ENCODE peak calls at places on chromosomes 3 and 15, in six cellular contexts. T, H, S, J, A and I are unnamed samples.

GRCh38 chr3:102180291-102180931 is 254.4 kb upstream of the ZPLD1 start:
- DNase-seq in T (no peak), A (no peak), J (no peak), S (peak), H (peak), I (no peak)

GRCh38 chr3:143634991-143635390 is 213.3 kb downstream of the SLC9A9 start:
- DNase-seq in J (no peak), A (no peak), S (no peak), H (no peak), T (no peak), I (no peak)

GRCh38 chr3:171875923-171876412 is 32.8 kb downstream of the TMEM212 start:
- DNase-seq in A (no peak), T (no peak), J (no peak), S (peak), H (peak), I (no peak)

GRCh38 chr15:101206173-101206572 is 45.7 kb downstream of the CHSY1 start:
- DNase-seq in A (no peak), J (no peak), H (peak), S (no peak), T (peak), I (no peak)

GRCh38 chr3:37197810-37198371 is 23.5 kb upstream of the LRRFIP2 start:
- DNase-seq in T (no peak), J (no peak), S (no peak), H (no peak), A (no peak), I (peak)

GRCh38 chr3:81173514-81173913 is 587.9 kb downstream of the GBE1 start:
- DNase-seq in T (no peak), A (no peak), H (no peak), S (peak), J (no peak), I (no peak)

GRCh38 chr3:179882322-179882721 is 154.4 kb downstream of the PEX5L start:
- DNase-seq in A (no peak), S (no peak), T (no peak), H (no peak), J (no peak), I (no peak)

GRCh38 chr3:56966509-56966908 is 94.0 kb upstream of the SPATA12 start:
- DNase-seq in H (no peak), T (no peak), A (no peak), J (no peak), S (no peak), I (no peak)

GRCh38 chr15:73927476-73928240 is 1.4 kb downstream of the LOXL1 start:
- DNase-seq in J (peak), H (peak), T (no peak), S (peak), A (peak), I (peak)

GRCh38 chr3:108117245-108117644 is 26.4 kb upstream of the CD47 start:
- DNase-seq in S (no peak), J (no peak), A (no peak), H (no peak), T (no peak), I (no peak)

GRCh38 chr3:181458857-181459256 is 252.9 kb upstream of the SOX2 start:
- DNase-seq in S (no peak), H (no peak), A (peak), T (no peak), J (no peak), I (no peak)

GRCh38 chr15:77716632-77717343 is 84.1 kb upstream of the LINGO1 start:
- DNase-seq in T (no peak), J (no peak), H (no peak), A (no peak), S (no peak), I (no peak)

GRCh38 chr3:108118038-108118727 is 27.4 kb upstream of the CD47 start:
- DNase-seq in A (no peak), H (no peak), T (no peak), S (no peak), J (no peak), I (no peak)

GRCh38 chr15:52134502-52135144 is 22.0 kb upstream of the BCL2L10 start:
- DNase-seq in T (no peak), A (no peak), J (peak), H (no peak), S (no peak), I (no peak)

GRCh38 chr3:16104161-16104560 is 70.3 kb upstream of the GALNT15 start:
- DNase-seq in J (no peak), S (no peak), T (no peak), A (no peak), H (no peak), I (no peak)

GRCh38 chr15:63587527-63587926 is 9.7 kb upstream of the FBXL22 start:
- DNase-seq in S (peak), J (no peak), A (no peak), H (no peak), T (no peak), I (no peak)

GRCh38 chr3:58628823-58629562 is 37.6 kb downstream of the FAM3D start:
- DNase-seq in H (peak), J (no peak), T (no peak), A (peak), S (no peak), I (no peak)

GRCh38 chr3:126158016-126158911 is 22.1 kb downstream of the ALDH1L1 start:
- DNase-seq in J (no peak), H (no peak), A (no peak), S (no peak), T (no peak), I (no peak)

GRCh38 chr3:170007031-170007663 is 30.6 kb upstream of the GPR160 start:
- DNase-seq in J (peak), S (no peak), H (peak), T (no peak), A (peak), I (no peak)

GRCh38 chr3:194686816-194687637 is 1.3 kb downstream of the FAM43A start:
- DNase-seq in T (no peak), H (peak), S (no peak), A (peak), J (peak), I (no peak)

GRCh38 chr3:59609967-59610366 is 560.1 kb upstream of the CFAP20DC start:
- DNase-seq in A (no peak), J (peak), H (peak), S (no peak), T (peak), I (no peak)

GRCh38 chr3:71728632-71729342 is 3.6 kb upstream of the EIF4E3 start:
- DNase-seq in A (no peak), H (no peak), T (no peak), J (no peak), S (peak), I (no peak)

GRCh38 chr3:47394140-47394855 is 13.5 kb downstream of the PTPN23 start:
- DNase-seq in H (peak), T (no peak), J (no peak), S (no peak), A (no peak), I (no peak)

GRCh38 chr15:51097553-51098330 is 3.0 kb upstream of the TNFAIP8L3 start:
- DNase-seq in A (no peak), T (no peak), J (no peak), H (peak), S (no peak), I (peak)

GRCh38 chr15:38042707-38043445 is 108.4 kb downstream of the TMCO5A start:
- DNase-seq in S (no peak), A (peak), H (peak), J (no peak), T (no peak), I (no peak)

GRCh38 chr3:171980578-171981270 is 58.7 kb upstream of the FNDC3B start:
- DNase-seq in A (no peak), H (peak), J (no peak), T (no peak), S (no peak), I (no peak)

GRCh38 chr15:99717129-99718024 is 15.9 kb downstream of the LYSMD4 start:
- DNase-seq in A (peak), H (no peak), T (no peak), S (no peak), J (no peak), I (no peak)

GRCh38 chr15:72155021-72155621 is 36.9 kb downstream of the SENP8 start:
- DNase-seq in J (peak), S (peak), H (peak), T (peak), A (peak), I (peak)

GRCh38 chr15:43169888-43170287 is 15.3 kb upstream of the CCNDBP1 start:
- DNase-seq in T (no peak), H (peak), J (no peak), S (no peak), A (no peak), I (no peak)

GRCh38 chr3:161274691-161275298 is 53.7 kb downstream of the NMD3 start:
- DNase-seq in A (peak), J (no peak), T (no peak), H (peak), S (peak), I (no peak)

GRCh38 chr3:159804726-159805410 is 183.8 kb upstream of the IL12A start:
- DNase-seq in T (peak), A (peak), J (peak), S (peak), H (peak), I (peak)

GRCh38 chr3:178907081-178907480 is 164.5 kb downstream of the ZMAT3 start:
- DNase-seq in J (no peak), H (no peak), T (no peak), A (no peak), S (no peak), I (no peak)

GRCh38 chr3:13528217-13528801 is 20.6 kb upstream of the FBLN2 start:
- DNase-seq in H (peak), A (no peak), S (peak), T (no peak), J (no peak), I (no peak)
- TF ChIP-seq CTCF in H (peak), A (no peak), S (no peak), T (peak), J (no peak), I (no peak)

GRCh38 chr3:149970716-149971402 is at the start of gene PFN2:
- DNase-seq in J (peak), A (peak), S (peak), T (no peak), H (peak), I (peak)

GRCh38 chr3:149967067-149967685 is 3.5 kb downstream of the PFN2 start:
- DNase-seq in H (peak), T (no peak), J (no peak), A (no peak), S (peak), I (peak)

GRCh38 chr3:149969110-149969944 is 1.4 kb downstream of the PFN2 start:
- DNase-seq in J (no peak), T (peak), H (peak), S (peak), A (peak), I (peak)

GRCh38 chr3:149969945-149970715 is 565 bp downstream of the PFN2 start:
- DNase-seq in H (peak), A (peak), T (peak), S (peak), J (peak), I (peak)

GRCh38 chr3:149968216-149968615 is 2.5 kb downstream of the PFN2 start:
- DNase-seq in J (no peak), T (no peak), S (peak), A (no peak), H (no peak), I (peak)
- H3K27ac ChIP-seq in J (no peak), T (peak), S (peak), A (no peak), H (peak), I (no peak)

GRCh38 chr15:60079210-60079609 is 75.1 kb downstream of the FOXB1 start:
- DNase-seq in T (no peak), J (no peak), H (peak), A (no peak), S (peak), I (no peak)
- TF ChIP-seq CTCF in T (no peak), J (peak), H (peak), A (no peak), S (peak), I (no peak)

DNA sequence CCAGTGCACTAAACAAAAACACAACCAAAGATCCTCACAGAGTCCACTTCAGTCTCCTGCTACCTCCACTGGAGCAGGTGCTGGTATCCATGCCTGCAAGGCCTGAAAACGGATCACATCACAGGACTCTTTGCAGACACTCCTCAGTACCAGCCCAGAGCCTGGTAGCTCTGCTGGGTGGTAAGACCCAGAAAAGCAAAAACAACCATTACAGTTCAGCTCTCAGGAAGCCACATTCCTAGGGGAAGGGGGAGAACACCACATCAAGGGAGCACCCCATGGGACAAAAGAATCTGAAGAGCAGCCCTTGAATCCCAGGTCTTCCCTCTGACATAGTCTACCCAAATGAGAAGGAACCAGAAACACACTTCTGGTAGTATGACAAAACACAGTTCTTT is 52.5 kb upstream of the PFN2 start:
- DNase-seq in J (no peak), T (no peak), A (no peak), H (no peak), S (no peak), I (no peak)
- H3K27ac ChIP-seq in J (no peak), T (no peak), A (no peak), H (no peak), S (no peak), I (no peak)